ENCODE peak calls at places on chromosome 19, in four cellular contexts. U, H, A and Q are unnamed samples.

GRCh38 chr19:23343434-23344010 is 51.7 kb downstream of the ZNF91 start:
- DNase-seq in A (no peak), U (no peak), H (no peak), Q (no peak)

GRCh38 chr19:33621811-33622504 is at the start of gene CHST8:
- DNase-seq in H (no peak), A (no peak), U (no peak), Q (no peak)

GRCh38 chr19:6249296-6249695 is 30.5 kb downstream of the MLLT1 start:
- DNase-seq in U (peak), A (no peak), H (no peak), Q (no peak)

GRCh38 chr19:28234637-28235036 is 978.3 kb downstream of the UQCRFS1 start:
- DNase-seq in H (no peak), U (no peak), A (no peak), Q (no peak)

GRCh38 chr19:17671906-17672305 is 16.2 kb downstream of the UNC13A start:
- DNase-seq in A (no peak), U (peak), H (no peak), Q (no peak)

GRCh38 chr19:48196321-48196761 is 25.9 kb downstream of the ZSWIM9 start:
- DNase-seq in U (no peak), A (no peak), H (no peak), Q (no peak)

GRCh38 chr19:49912965-49913685 is 15.9 kb upstream of the ATF5 start:
- DNase-seq in U (peak), H (no peak), A (no peak), Q (no peak)

GRCh38 chr19:5354403-5354802 is 13.8 kb upstream of the PTPRS start:
- DNase-seq in A (no peak), H (no peak), U (no peak), Q (no peak)

GRCh38 chr19:28867978-28868377 is 345.0 kb downstream of the UQCRFS1 start:
- DNase-seq in H (no peak), A (no peak), U (no peak), Q (no peak)

GRCh38 chr19:7137120-7137519 is 67.6 kb downstream of the ZNF557 start:
- DNase-seq in U (no peak), H (no peak), A (no peak), Q (no peak)

GRCh38 chr19:5839312-5840017 is at the start of gene FUT6:
- DNase-seq in A (no peak), H (no peak), U (no peak), Q (no peak)

GRCh38 chr19:23145617-23146415 is 29.0 kb downstream of the ZNF730 start:
- DNase-seq in H (no peak), A (no peak), U (no peak), Q (no peak)

GRCh38 chr19:33554821-33555220 is 33.2 kb upstream of the PEPD start:
- DNase-seq in U (no peak), H (no peak), A (no peak), Q (no peak)

GRCh38 chr19:1284979-1285736 is 515 bp upstream of the EFNA2 start:
- DNase-seq in H (no peak), A (no peak), U (no peak), Q (no peak)

GRCh38 chr19:13176345-13176744 is 26.1 kb downstream of the IER2 start:
- DNase-seq in U (no peak), A (no peak), H (no peak), Q (no peak)

GRCh38 chr19:43784981-43785808 is 4.4 kb upstream of the KCNN4 start:
- DNase-seq in U (peak), A (peak), H (peak), Q (no peak)

GRCh38 chr19:996051-996838 is 4.0 kb upstream of the GRIN3B start:
- DNase-seq in A (peak), H (no peak), U (peak), Q (no peak)

GRCh38 chr19:17680235-17680722 is 7.9 kb downstream of the UNC13A start:
- DNase-seq in H (peak), A (peak), U (peak), Q (no peak)

GRCh38 chr19:50492303-50493052 is 15.8 kb upstream of the GARIN5A start:
- DNase-seq in U (no peak), A (peak), H (no peak), Q (peak)

GRCh38 chr19:17475541-17476115 is 5.3 kb downstream of the SLC27A1 start:
- DNase-seq in H (peak), U (peak), A (no peak), Q (peak)

GRCh38 chr19:37333457-37333856 is 37.4 kb upstream of the ZNF527 start:
- DNase-seq in U (no peak), A (no peak), H (no peak), Q (no peak)

GRCh38 chr19:33472696-33473624 is 48.6 kb downstream of the PEPD start:
- DNase-seq in U (peak), H (no peak), A (no peak), Q (no peak)

GRCh38 chr19:18387395-18387794 is 1.4 kb downstream of the GDF15 start:
- DNase-seq in U (no peak), H (no peak), A (no peak), Q (no peak)

GRCh38 chr19:51702754-51703654 is 9.9 kb downstream of the SPACA6 start:
- DNase-seq in H (peak), U (no peak), A (no peak), Q (no peak)

GRCh38 chr19:47765522-47766358 is 12.8 kb upstream of the SELENOW start:
- DNase-seq in A (peak), H (peak), U (peak), Q (no peak)

GRCh38 chr19:5153601-5154128 is 184.8 kb downstream of the KDM4B start:
- DNase-seq in A (no peak), H (no peak), U (no peak), Q (no peak)

GRCh38 chr19:29372921-29373797 is 152.6 kb upstream of the VSTM2B start:
- DNase-seq in A (no peak), U (no peak), H (no peak), Q (no peak)

GRCh38 chr19:28456708-28457320 is 756.1 kb downstream of the UQCRFS1 start:
- DNase-seq in H (no peak), U (no peak), A (no peak), Q (no peak)

GRCh38 chr19:49432141-49433073 is 7.2 kb downstream of the GFY start:
- DNase-seq in A (no peak), H (no peak), U (no peak), Q (no peak)

GRCh38 chr19:12880551-12881171 is 588 bp downstream of the DNASE2 start:
- DNase-seq in A (no peak), U (peak), H (no peak), Q (no peak)

GRCh38 chr19:23259961-23260360 is 9.8 kb upstream of the ZNF724 start:
- DNase-seq in U (no peak), H (no peak), A (no peak), Q (no peak)

GRCh38 chr19:927044-927706 is 1.3 kb downstream of the ARID3A start:
- DNase-seq in U (no peak), H (peak), A (no peak), Q (no peak)

GRCh38 chr19:54552913-54553310 is 20.7 kb upstream of the LILRA2 start:
- DNase-seq in U (no peak), H (no peak), A (no peak), Q (no peak)

GRCh38 chr19:15412832-15413231 is 6.0 kb downstream of the AKAP8L start:
- DNase-seq in H (no peak), U (no peak), A (no peak), Q (no peak)

GRCh38 chr19:6273701-6274601 is 5.8 kb downstream of the MLLT1 start:
- DNase-seq in U (peak), A (no peak), H (peak), Q (peak)

GRCh38 chr19:20422616-20423205 is 142.9 kb downstream of the ZNF737 start:
- DNase-seq in H (no peak), A (no peak), U (no peak), Q (peak)
- H3K27ac ChIP-seq in H (peak), A (no peak), U (no peak), Q (peak)

DNA sequence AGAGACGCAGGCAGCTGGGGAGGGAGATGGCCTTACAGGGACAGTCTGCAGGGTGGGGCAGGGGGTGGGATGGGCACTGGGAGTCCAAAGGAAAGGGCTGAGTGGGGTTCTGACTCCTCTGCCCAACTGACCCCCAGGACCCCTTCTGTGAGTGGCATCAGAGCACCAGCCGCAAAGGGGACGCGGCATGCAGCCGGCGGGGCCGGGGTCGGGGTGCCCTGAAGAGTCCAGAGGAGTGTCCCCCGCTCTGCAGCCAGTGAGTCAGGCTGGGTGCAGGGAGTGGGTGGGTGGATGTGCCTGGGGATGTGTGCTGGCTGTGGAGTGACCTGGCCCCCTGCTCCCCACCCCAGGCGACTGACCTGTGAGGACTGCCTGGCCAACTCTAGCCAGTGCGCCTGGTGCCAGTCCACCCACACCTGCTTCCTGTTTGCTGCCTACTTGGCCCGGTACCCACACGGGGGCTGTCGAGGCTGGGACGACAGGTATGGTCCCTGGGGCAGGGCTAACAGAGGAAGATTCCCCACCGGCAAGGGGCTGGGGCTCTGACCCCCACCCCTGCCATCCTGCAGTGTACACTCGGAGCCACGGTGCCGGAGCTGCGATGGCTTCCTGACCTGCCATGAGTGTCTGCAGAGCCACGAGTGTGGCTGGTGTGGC is 25.8 kb downstream of the MEGF8 start:
- DNase-seq in H (no peak), U (no peak), A (no peak), Q (no peak)
- H3K27ac ChIP-seq in H (no peak), U (no peak), A (no peak), Q (no peak)

GRCh38 chr19:45752639-45753038 is 16.4 kb downstream of the SIX5 start:
- DNase-seq in U (no peak), H (no peak), A (no peak), Q (no peak)
- H3K27ac ChIP-seq in U (no peak), H (no peak), A (no peak), Q (no peak)

GRCh38 chr19:3346677-3347353 is 19.6 kb upstream of the NFIC start:
- DNase-seq in A (no peak), H (peak), U (no peak), Q (peak)
- H3K27ac ChIP-seq in A (no peak), H (peak), U (no peak), Q (peak)

DNA sequence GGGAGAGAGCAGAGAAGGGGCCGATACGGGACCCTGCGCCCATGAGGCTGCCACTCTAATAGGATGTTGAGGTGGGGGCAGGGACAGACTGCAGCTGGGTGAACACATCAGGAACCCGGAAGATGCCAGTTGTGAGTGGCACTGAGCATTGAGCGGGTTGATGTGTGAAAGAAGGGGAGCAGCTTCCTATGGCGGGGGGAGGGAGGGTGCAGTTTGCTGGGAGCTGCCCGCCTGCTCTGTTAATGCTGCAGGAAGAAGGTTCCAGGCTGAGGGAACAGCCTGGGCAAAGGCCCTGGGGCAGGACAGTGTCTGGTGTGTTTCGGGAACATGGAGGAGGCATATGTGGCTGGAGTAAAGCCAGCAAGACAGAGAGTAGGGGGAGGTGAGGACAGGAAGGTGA is 29.8 kb downstream of the DNM2 start:
- DNase-seq in A (no peak), H (no peak), U (no peak), Q (no peak)
- H3K27ac ChIP-seq in A (no peak), H (peak), U (no peak), Q (peak)

GRCh38 chr19:20660473-20660872 is 898 bp downstream of the ZNF626 start:
- DNase-seq in U (no peak), H (no peak), A (no peak), Q (no peak)

GRCh38 chr19:20661150-20661819 is at the start of gene ZNF626:
- DNase-seq in U (peak), H (peak), A (peak), Q (peak)

GRCh38 chr19:20664917-20665781 is 3.8 kb upstream of the ZNF626 start:
- DNase-seq in A (no peak), H (no peak), U (no peak), Q (peak)

GRCh38 chr19:20667281-20667680 is 5.9 kb upstream of the ZNF626 start:
- DNase-seq in H (no peak), A (no peak), U (no peak), Q (no peak)

GRCh38 chr19:20662421-20663105 is 1.2 kb upstream of the ZNF626 start:
- DNase-seq in H (no peak), A (no peak), U (no peak), Q (peak)
- H3K27ac ChIP-seq in H (no peak), A (no peak), U (no peak), Q (no peak)

GRCh38 chr19:2289714-2290435 is 7.9 kb upstream of the PEAK3 start:
- DNase-seq in H (no peak), U (no peak), A (peak), Q (no peak)
- H3K27ac ChIP-seq in H (peak), U (no peak), A (peak), Q (peak)

DNA sequence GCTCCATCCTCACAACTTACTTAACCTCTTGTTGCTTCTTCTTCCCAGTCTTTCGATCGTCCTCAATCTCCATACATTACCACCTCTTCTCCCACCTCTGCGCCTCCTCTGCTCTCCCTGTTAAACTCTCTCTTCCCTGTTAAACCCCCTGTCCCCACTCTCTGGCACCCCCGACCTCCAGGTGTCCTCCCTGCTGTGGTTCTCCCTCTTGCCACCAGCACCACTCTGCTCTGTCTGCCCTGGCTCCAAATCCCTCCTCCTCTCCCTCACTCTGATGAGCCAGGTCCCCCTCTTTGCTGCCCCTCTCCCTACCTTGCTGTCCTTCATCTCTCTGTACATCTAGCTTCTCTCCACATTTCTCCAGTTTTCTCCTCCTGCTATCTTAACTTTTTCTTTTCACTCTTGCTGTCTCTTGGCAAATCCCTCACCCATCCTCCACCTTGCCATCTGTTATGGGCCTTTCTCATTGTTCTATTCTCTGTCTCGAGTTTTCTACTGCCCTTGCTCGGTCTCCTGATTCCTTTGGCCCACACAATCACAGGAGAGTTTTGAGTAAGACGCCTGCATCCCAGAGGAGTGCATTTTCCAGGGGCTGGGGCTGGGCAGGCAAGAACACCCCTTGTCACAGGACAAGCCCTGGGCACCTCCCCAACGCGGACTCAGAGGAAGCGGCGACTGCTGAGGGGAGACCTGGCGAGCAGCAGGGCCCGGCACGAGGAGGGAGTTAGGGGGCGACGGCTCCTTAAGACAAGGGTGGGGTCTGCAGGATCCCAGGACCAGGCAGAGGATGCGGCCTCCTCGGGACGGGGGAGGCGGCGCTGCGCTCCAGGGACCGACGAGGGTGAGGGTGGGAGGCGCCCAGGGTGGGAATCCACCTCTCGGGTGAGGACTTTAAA is 21.4 kb upstream of the ERVV-1 start:
- DNase-seq in A (no peak), U (no peak), H (no peak), Q (no peak)
- H3K27ac ChIP-seq in A (no peak), U (peak), H (peak), Q (no peak)

GRCh38 chr19:38561658-38562057 is 56.1 kb downstream of the MAP4K1 start:
- DNase-seq in H (no peak), A (no peak), U (no peak), Q (no peak)
- H3K27ac ChIP-seq in H (no peak), A (no peak), U (no peak), Q (no peak)

GRCh38 chr19:56177564-56178243 is 1.9 kb downstream of the GALP start:
- DNase-seq in H (no peak), A (no peak), U (no peak), Q (no peak)
- H3K27ac ChIP-seq in H (no peak), A (no peak), U (no peak), Q (no peak)